ENCODE peak calls at places on chromosome 14, in eight cellular contexts. S is HFFc6; O is activated T-cell treated with anti-CD3 and anti-CD28 coated beads for 1 hour; H is stimulated activated CD4-positive, alpha-beta T cell treated with anti-CD3 and anti-CD28 coated beads, TNF-alpha, amount 100 ng/mL, for 24 hours; G is IMR-90; W is activated T-helper 1 cell treated with anti-CD3 and anti-CD28 coated beads, Interleukin-12 subunit alpha, Interleukin-12 subunit beta, Interleukin-2, Interleukin-4 antibody, amounts not matched to agents 30 ng/mL and 10 ng/mL and 1 ng/mL, durations not matched to agents 14 hours and 24 hours and 36 hours; N is cardiac muscle cell; J is choroid plexus epithelial cell. D is an unnamed sample.

GRCh38 chr14:54621686-54622085 is 54.8 kb downstream of the SAMD4A start:
- DNase-seq in S (peak), O (no peak), H (no peak), G (peak), W (no peak), N (no peak), J (no peak), D (no peak)

GRCh38 chr14:26589998-26590397 is 7.8 kb downstream of the NOVA1 start:
- DNase-seq in S (no peak), O (no peak), H (no peak), G (no peak), W (no peak), N (no peak), J (no peak), D (no peak)

GRCh38 chr14:88612981-88613380 is 50.1 kb downstream of the ZC3H14 start:
- DNase-seq in S (no peak), O (no peak), H (no peak), G (peak), W (no peak), N (no peak), J (peak), D (no peak)

GRCh38 chr14:89540009-89540829 is 123.2 kb upstream of the FOXN3 start:
- DNase-seq in S (peak), O (no peak), H (no peak), G (peak), W (no peak), N (peak), J (peak), D (no peak)

GRCh38 chr14:29821665-29822429 is 105.8 kb downstream of the PRKD1 start:
- DNase-seq in S (no peak), O (no peak), H (no peak), G (no peak), W (no peak), N (peak), J (peak), D (no peak)

GRCh38 chr14:68157971-68158371 is 338.4 kb downstream of the RAD51B start:
- DNase-seq in S (peak), O (no peak), H (no peak), G (peak), W (no peak), N (no peak), J (no peak), D (no peak)

GRCh38 chr14:77339407-77339806 is 18.6 kb downstream of the GSTZ1 start:
- DNase-seq in S (peak), O (no peak), H (no peak), G (peak), W (no peak), N (peak), J (peak), D (peak)

GRCh38 chr14:62216121-62216520 is 453.9 kb downstream of the SNAPC1 start:
- DNase-seq in S (no peak), O (no peak), H (no peak), G (no peak), W (no peak), N (no peak), J (no peak), D (no peak)

GRCh38 chr14:74275265-74275841 is 27.4 kb downstream of the ABCD4 start:
- DNase-seq in S (peak), O (no peak), H (no peak), G (peak), W (no peak), N (peak), J (peak), D (no peak)

GRCh38 chr14:104436741-104437701 is 142.5 kb upstream of the C14orf180 start:
- DNase-seq in S (no peak), O (no peak), H (no peak), G (no peak), W (no peak), N (no peak), J (no peak), D (no peak)

GRCh38 chr14:70140614-70141013 is 48.1 kb downstream of the SLC8A3 start:
- DNase-seq in S (no peak), O (no peak), H (no peak), G (no peak), W (no peak), N (no peak), J (no peak), D (no peak)

GRCh38 chr14:103019827-103020226 is 37.5 kb downstream of the CDC42BPB start:
- DNase-seq in S (no peak), O (no peak), H (no peak), G (no peak), W (no peak), N (peak), J (no peak), D (no peak)

GRCh38 chr14:52954346-52955214 is 3.7 kb upstream of the FERMT2 start:
- DNase-seq in S (no peak), O (no peak), H (no peak), G (peak), W (no peak), N (peak), J (peak), D (no peak)

GRCh38 chr14:66965831-66966230 is 223.4 kb upstream of the GARIN2 start:
- DNase-seq in S (peak), O (no peak), H (no peak), G (peak), W (no peak), N (no peak), J (peak), D (no peak)

GRCh38 chr14:95056476-95056875 is 100.9 kb downstream of the DICER1 start:
- DNase-seq in S (no peak), O (no peak), H (no peak), G (no peak), W (no peak), N (no peak), J (no peak), D (no peak)

GRCh38 chr14:68703093-68703492 is 89.8 kb downstream of the ZFP36L1 start:
- DNase-seq in S (peak), O (no peak), H (no peak), G (peak), W (no peak), N (peak), J (peak), D (peak)

GRCh38 chr14:100898935-100899840 is 4.3 kb downstream of the RTL1 start:
- DNase-seq in S (no peak), O (no peak), H (no peak), G (no peak), W (no peak), N (peak), J (peak), D (no peak)

GRCh38 chr14:106436310-106436905 is 910.0 kb downstream of the TMEM121 start:
- DNase-seq in S (no peak), O (peak), H (peak), G (no peak), W (peak), N (no peak), J (no peak), D (no peak)

GRCh38 chr14:77186911-77187648 is 5.5 kb downstream of the TMEM63C start:
- DNase-seq in S (no peak), O (no peak), H (no peak), G (peak), W (no peak), N (peak), J (peak), D (peak)

GRCh38 chr14:86430807-86431206 is 900.9 kb downstream of the FLRT2 start:
- DNase-seq in S (peak), O (no peak), H (no peak), G (peak), W (no peak), N (no peak), J (no peak), D (no peak)

GRCh38 chr14:53167602-53168328 is 14.6 kb upstream of the DDHD1 start:
- DNase-seq in S (no peak), O (no peak), H (no peak), G (peak), W (no peak), N (peak), J (peak), D (no peak)

GRCh38 chr14:44979740-44980346 is 17.9 kb downstream of the TOGARAM1 start:
- DNase-seq in S (no peak), O (no peak), H (no peak), G (no peak), W (no peak), N (peak), J (peak), D (no peak)

GRCh38 chr14:32666310-32666709 is 272.4 kb upstream of the NPAS3 start:
- DNase-seq in S (no peak), O (no peak), H (no peak), G (no peak), W (no peak), N (no peak), J (peak), D (no peak)

GRCh38 chr14:99728981-99729451 is 44.9 kb downstream of the CYP46A1 start:
- DNase-seq in S (no peak), O (no peak), H (no peak), G (no peak), W (no peak), N (no peak), J (no peak), D (no peak)

GRCh38 chr14:68683326-68683725 is 109.5 kb downstream of the ZFP36L1 start:
- DNase-seq in S (no peak), O (no peak), H (no peak), G (peak), W (no peak), N (peak), J (peak), D (no peak)

GRCh38 chr14:100078997-100079561 is 13.9 kb downstream of the EVL start:
- DNase-seq in S (no peak), O (peak), H (peak), G (peak), W (peak), N (peak), J (peak), D (no peak)

GRCh38 chr14:104317975-104318557 is 179.7 kb downstream of the KIF26A start:
- DNase-seq in S (no peak), O (no peak), H (no peak), G (no peak), W (no peak), N (no peak), J (no peak), D (no peak)

GRCh38 chr14:67485501-67486095 is 2.9 kb downstream of the TMEM229B start:
- DNase-seq in S (no peak), O (no peak), H (no peak), G (no peak), W (no peak), N (peak), J (peak), D (no peak)

GRCh38 chr14:22280497-22281321 is 308.3 kb downstream of the DAD1 start:
- DNase-seq in S (no peak), O (no peak), H (no peak), G (no peak), W (no peak), N (no peak), J (no peak), D (no peak)